ENCODE peak calls at places on chromosomes 13 and 19, in five cellular contexts. One of them, this sample, is unnamed. For H3K4me1, the result is how much of the 10 kb centered on the place peaks cover.

GRCh38 chr19:45423033-45423588 is 606 bp downstream of the ERCC1 start:
- DNase-seq in aorta: no peak
- DNase-seq in stomach: no peak
- DNase-seq in mucosa of descending colon: no peak
- DNase-seq in pancreas: no peak
- DNase-seq in this sample: no peak

GRCh38 chr19:50646074-50646807 is 3.0 kb upstream of the C19orf81 start:
- DNase-seq in aorta: no peak
- DNase-seq in stomach: no peak
- DNase-seq in mucosa of descending colon: no peak
- DNase-seq in pancreas: no peak
- DNase-seq in this sample: no peak

GRCh38 chr13:73366241-73366640 is 307.4 kb downstream of the KLF5 start:
- DNase-seq in aorta: no peak
- DNase-seq in stomach: no peak
- DNase-seq in mucosa of descending colon: no peak
- DNase-seq in pancreas: no peak
- DNase-seq in this sample: no peak

GRCh38 chr19:8071912-8072311 is 19.4 kb downstream of the CCL25 start:
- DNase-seq in aorta: no peak
- DNase-seq in stomach: no peak
- DNase-seq in mucosa of descending colon: no peak
- DNase-seq in pancreas: no peak
- DNase-seq in this sample: no peak

GRCh38 chr19:55369651-55370304 is 485 bp downstream of the IL11 start:
- DNase-seq in aorta: peak
- DNase-seq in stomach: no peak
- DNase-seq in mucosa of descending colon: peak
- DNase-seq in pancreas: peak
- DNase-seq in this sample: no peak

GRCh38 chr13:91409661-91410060 is 11.2 kb downstream of the GPC5 start:
- DNase-seq in aorta: no peak
- DNase-seq in stomach: no peak
- DNase-seq in mucosa of descending colon: no peak
- DNase-seq in pancreas: no peak
- DNase-seq in this sample: no peak

GRCh38 chr13:82847595-82847994 is 1034.7 kb downstream of the SLITRK1 start:
- DNase-seq in aorta: no peak
- DNase-seq in stomach: no peak
- DNase-seq in mucosa of descending colon: no peak
- DNase-seq in pancreas: no peak
- DNase-seq in this sample: no peak

GRCh38 chr13:25181597-25181996 is 9.5 kb upstream of the AMER2 start:
- DNase-seq in aorta: no peak
- DNase-seq in stomach: no peak
- DNase-seq in mucosa of descending colon: no peak
- DNase-seq in pancreas: no peak
- DNase-seq in this sample: no peak

GRCh38 chr13:55999709-56000108 is 1141.0 kb upstream of the PRR20A start:
- DNase-seq in aorta: no peak
- DNase-seq in stomach: no peak
- DNase-seq in mucosa of descending colon: no peak
- DNase-seq in pancreas: no peak
- DNase-seq in this sample: no peak

GRCh38 chr13:33183431-33184130 is 102.0 kb downstream of the STARD13 start:
- DNase-seq in aorta: no peak
- DNase-seq in stomach: no peak
- DNase-seq in mucosa of descending colon: no peak
- DNase-seq in pancreas: no peak
- DNase-seq in this sample: no peak

GRCh38 chr19:5795382-5795919 is 4.5 kb upstream of the DUS3L start:
- DNase-seq in aorta: no peak
- DNase-seq in stomach: no peak
- DNase-seq in mucosa of descending colon: no peak
- DNase-seq in pancreas: no peak
- DNase-seq in this sample: no peak

GRCh38 chr13:107441279-107441678 is 774.1 kb downstream of the LIG4 start:
- DNase-seq in aorta: no peak
- DNase-seq in stomach: no peak
- DNase-seq in mucosa of descending colon: no peak
- DNase-seq in pancreas: no peak
- DNase-seq in this sample: no peak

GRCh38 chr19:17450264-17451075 is 2.0 kb upstream of the TMEM221 start:
- DNase-seq in aorta: no peak
- DNase-seq in stomach: no peak
- DNase-seq in mucosa of descending colon: no peak
- DNase-seq in pancreas: no peak
- DNase-seq in this sample: no peak

GRCh38 chr13:39952244-39953233 is 297.1 kb downstream of the COG6 start:
- DNase-seq in aorta: no peak
- DNase-seq in stomach: no peak
- DNase-seq in mucosa of descending colon: no peak
- DNase-seq in pancreas: no peak
- DNase-seq in this sample: peak

GRCh38 chr13:41944635-41945401 is 16.1 kb downstream of the VWA8 start:
- DNase-seq in aorta: no peak
- DNase-seq in stomach: no peak
- DNase-seq in mucosa of descending colon: no peak
- DNase-seq in pancreas: no peak
- DNase-seq in this sample: no peak

GRCh38 chr13:41562083-41562482 is 104.7 kb downstream of the RGCC start:
- DNase-seq in aorta: no peak
- DNase-seq in stomach: no peak
- DNase-seq in mucosa of descending colon: no peak
- DNase-seq in pancreas: no peak
- DNase-seq in this sample: peak

GRCh38 chr13:28046981-28047380 is 53.4 kb downstream of the FLT3 start:
- DNase-seq in aorta: no peak
- DNase-seq in stomach: no peak
- DNase-seq in mucosa of descending colon: no peak
- DNase-seq in pancreas: no peak
- DNase-seq in this sample: no peak

GRCh38 chr13:75353786-75354193 is 128.2 kb downstream of the TBC1D4 start:
- DNase-seq in aorta: no peak
- DNase-seq in stomach: no peak
- DNase-seq in mucosa of descending colon: no peak
- DNase-seq in pancreas: no peak
- DNase-seq in this sample: no peak

GRCh38 chr13:109110159-109110558 is 480.7 kb downstream of the MYO16 start:
- DNase-seq in aorta: no peak
- DNase-seq in stomach: no peak
- DNase-seq in mucosa of descending colon: no peak
- DNase-seq in pancreas: no peak
- DNase-seq in this sample: no peak

GRCh38 chr13:27304099-27304498 is 33.5 kb downstream of the RASL11A start:
- DNase-seq in aorta: no peak
- DNase-seq in stomach: no peak
- DNase-seq in mucosa of descending colon: no peak
- DNase-seq in pancreas: no peak
- DNase-seq in this sample: no peak

GRCh38 chr19:35298561-35298972 is 6.6 kb downstream of the MAG start:
- DNase-seq in aorta: no peak
- DNase-seq in stomach: no peak
- DNase-seq in mucosa of descending colon: no peak
- DNase-seq in pancreas: no peak
- DNase-seq in this sample: no peak

GRCh38 chr13:111153977-111154332 is 38.8 kb downstream of the ARHGEF7 start:
- DNase-seq in aorta: no peak
- DNase-seq in stomach: no peak
- DNase-seq in mucosa of descending colon: peak
- DNase-seq in pancreas: no peak
- DNase-seq in this sample: no peak

GRCh38 chr13:101394597-101394996 is 21.7 kb downstream of the NALCN start:
- DNase-seq in aorta: no peak
- DNase-seq in stomach: no peak
- DNase-seq in mucosa of descending colon: no peak
- DNase-seq in pancreas: no peak
- DNase-seq in this sample: no peak

GRCh38 chr13:24605923-24606372 is 74.3 kb upstream of the ATP12A start:
- DNase-seq in aorta: no peak
- DNase-seq in stomach: no peak
- DNase-seq in mucosa of descending colon: no peak
- DNase-seq in pancreas: no peak
- DNase-seq in this sample: no peak

GRCh38 chr19:2248136-2249009 is 750 bp upstream of the AMH start:
- DNase-seq in aorta: no peak
- DNase-seq in stomach: no peak
- DNase-seq in mucosa of descending colon: no peak
- DNase-seq in pancreas: peak
- DNase-seq in this sample: no peak

GRCh38 chr13:93218583-93218982 is 8.0 kb upstream of the GPC6 start:
- DNase-seq in aorta: no peak
- DNase-seq in stomach: no peak
- DNase-seq in mucosa of descending colon: no peak
- DNase-seq in pancreas: no peak
- DNase-seq in this sample: no peak

GRCh38 chr19:48772503-48772953 is 17.2 kb downstream of the FGF21 start:
- DNase-seq in aorta: no peak
- DNase-seq in stomach: peak
- DNase-seq in mucosa of descending colon: no peak
- DNase-seq in pancreas: peak
- DNase-seq in this sample: peak

GRCh38 chr19:44808463-44809371 is at the start of gene BCAM:
- DNase-seq in aorta: peak
- DNase-seq in stomach: peak
- DNase-seq in mucosa of descending colon: peak
- DNase-seq in pancreas: peak
- DNase-seq in this sample: peak

GRCh38 chr19:46727036-46727501 is 10.2 kb upstream of the PRKD2 start:
- DNase-seq in aorta: no peak
- DNase-seq in stomach: no peak
- DNase-seq in mucosa of descending colon: no peak
- DNase-seq in pancreas: no peak
- DNase-seq in this sample: no peak

GRCh38 chr19:46728208-46728607 is 11.3 kb upstream of the PRKD2 start:
- DNase-seq in aorta: no peak
- DNase-seq in stomach: no peak
- DNase-seq in mucosa of descending colon: no peak
- DNase-seq in pancreas: no peak
- DNase-seq in this sample: peak

GRCh38 chr19:46726551-46726950 is 9.6 kb upstream of the PRKD2 start:
- DNase-seq in aorta: no peak
- DNase-seq in stomach: no peak
- DNase-seq in mucosa of descending colon: no peak
- DNase-seq in pancreas: no peak
- DNase-seq in this sample: no peak

GRCh38 chr19:46728693-46729339 is 11.9 kb upstream of the PRKD2 start:
- DNase-seq in aorta: peak
- DNase-seq in stomach: peak
- DNase-seq in mucosa of descending colon: peak
- DNase-seq in pancreas: peak
- DNase-seq in this sample: peak

GRCh38 chr19:46727757-46728156 is 10.8 kb upstream of the PRKD2 start:
- DNase-seq in aorta: no peak
- DNase-seq in stomach: no peak
- DNase-seq in mucosa of descending colon: no peak
- DNase-seq in pancreas: no peak
- DNase-seq in this sample: no peak
- H3K4me1 ChIP-seq in aorta: under half
- H3K4me1 ChIP-seq in stomach: under half
- H3K4me1 ChIP-seq in mucosa of descending colon: under half
- H3K4me1 ChIP-seq in pancreas: under half
- H3K4me1 ChIP-seq in this sample: under half

DNA sequence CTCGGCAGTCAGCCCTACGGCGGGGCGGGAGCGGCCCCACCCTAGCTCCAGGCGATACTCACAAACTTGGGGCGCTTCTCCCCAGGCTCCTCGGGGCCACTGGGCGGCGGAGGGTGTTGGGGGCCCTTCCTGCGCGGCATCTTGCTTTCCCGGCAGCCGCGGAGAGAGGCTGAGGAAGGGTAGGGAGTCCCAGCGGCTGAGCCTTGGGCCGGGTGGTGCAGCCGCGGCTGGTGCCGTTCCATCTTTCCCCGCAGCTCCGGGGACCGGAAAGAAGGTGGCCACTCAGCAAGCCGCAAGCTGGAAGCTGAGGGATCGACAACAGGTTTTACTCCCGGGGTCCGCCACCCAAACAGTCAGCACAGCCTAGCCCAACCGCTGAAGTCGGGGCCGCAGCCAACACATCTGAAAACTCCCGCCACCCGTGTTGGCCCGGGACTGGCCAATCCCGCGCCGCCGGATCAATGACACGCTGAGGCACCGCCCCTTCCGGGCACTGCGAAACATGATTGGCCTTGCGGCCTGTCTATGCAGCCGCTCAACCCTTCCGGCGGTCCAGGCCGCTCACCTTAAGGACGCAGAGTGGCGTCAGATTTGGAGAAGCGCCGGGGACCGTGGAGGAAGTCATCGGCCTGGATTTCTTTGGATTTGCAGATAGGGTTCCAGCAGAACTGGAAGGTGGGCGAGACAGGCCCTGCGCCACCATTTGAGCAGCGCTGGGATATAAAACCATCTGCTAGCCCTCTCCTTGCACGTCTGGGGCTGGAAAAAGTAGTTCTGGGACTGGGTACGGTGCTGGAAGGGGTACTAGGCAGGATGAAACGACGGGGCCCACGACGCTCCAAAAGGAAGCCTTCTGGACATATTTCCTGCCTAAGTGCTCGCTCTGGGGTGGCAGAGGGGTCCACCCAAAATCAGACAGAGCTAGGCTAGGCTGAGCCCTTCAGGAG is at the start of gene DIAPH3:
- DNase-seq in aorta: peak
- DNase-seq in stomach: peak
- DNase-seq in mucosa of descending colon: peak
- DNase-seq in pancreas: peak
- DNase-seq in this sample: peak
- H3K4me3 ChIP-seq in aorta: peak
- H3K4me3 ChIP-seq in stomach: peak
- H3K4me3 ChIP-seq in mucosa of descending colon: peak
- H3K4me3 ChIP-seq in pancreas: peak
- H3K4me3 ChIP-seq in this sample: peak

DNA sequence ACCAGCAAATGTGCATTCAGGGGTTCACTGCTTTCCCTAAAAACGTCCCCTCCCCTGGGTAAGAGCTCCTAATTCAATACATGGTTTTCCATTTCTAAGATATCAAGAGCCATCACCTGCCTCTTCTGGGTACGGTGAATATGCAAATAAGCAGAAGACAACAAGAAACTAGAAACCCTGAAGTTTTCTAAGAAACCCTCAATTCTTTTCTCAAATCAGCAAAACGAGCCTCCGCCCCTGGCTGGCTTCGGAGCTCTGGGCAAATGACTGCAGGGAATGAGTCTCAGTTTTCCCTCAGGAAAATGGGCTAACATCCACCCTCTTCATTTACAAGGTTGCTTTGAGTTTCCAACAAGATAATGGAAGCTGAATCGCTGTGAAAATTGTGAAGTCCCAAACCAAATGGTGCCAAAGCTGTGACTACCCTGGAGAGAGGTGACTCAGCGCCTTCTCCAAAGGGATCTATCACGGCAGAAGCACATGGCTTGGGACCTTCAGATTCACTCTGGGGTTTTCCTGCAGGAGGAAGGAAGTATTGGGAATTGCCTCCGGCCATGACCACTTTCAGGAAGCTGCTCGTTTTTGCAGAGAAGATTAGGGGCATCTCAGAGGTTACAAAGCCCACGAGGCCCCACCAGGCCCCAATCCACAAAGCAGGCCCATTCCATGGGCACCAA is 26.6 kb downstream of the KLF2 start:
- DNase-seq in aorta: no peak
- DNase-seq in stomach: no peak
- DNase-seq in mucosa of descending colon: peak
- DNase-seq in pancreas: no peak
- DNase-seq in this sample: no peak
- H3K4me1 ChIP-seq in aorta: under half
- H3K4me1 ChIP-seq in stomach: under half
- H3K4me1 ChIP-seq in mucosa of descending colon: under half
- H3K4me1 ChIP-seq in pancreas: under half
- H3K4me1 ChIP-seq in this sample: half or more

GRCh38 chr13:50894504-50894903 is 15.1 kb upstream of the RNASEH2B start:
- DNase-seq in aorta: no peak
- DNase-seq in stomach: no peak
- DNase-seq in mucosa of descending colon: no peak
- DNase-seq in pancreas: no peak
- DNase-seq in this sample: no peak
- H3K4me3 ChIP-seq in aorta: no peak
- H3K4me3 ChIP-seq in stomach: no peak
- H3K4me3 ChIP-seq in mucosa of descending colon: no peak
- H3K4me3 ChIP-seq in pancreas: no peak
- H3K4me3 ChIP-seq in this sample: no peak

This sample was measured in heart right ventricle.